ENCODE peak calls at places on chromosomes 6 and 20, in six cellular contexts. B, K, N, V, I and A are unnamed samples.

GRCh38 chr6:40887079-40887822 is 151.8 kb downstream of the UNC5CL start:
- DNase-seq in B (no peak), K (no peak), N (no peak), V (no peak), I (no peak), A (no peak)

GRCh38 chr6:167113935-167114910 is 8.7 kb upstream of the CCR6 start:
- DNase-seq in B (no peak), K (no peak), N (peak), V (no peak), I (no peak), A (no peak)

GRCh38 chr6:90350689-90351554 is 54.3 kb upstream of the BACH2 start:
- DNase-seq in B (no peak), K (no peak), N (no peak), V (no peak), I (peak), A (no peak)

GRCh38 chr6:43821101-43821886 is 51.3 kb downstream of the VEGFA start:
- DNase-seq in B (no peak), K (no peak), N (no peak), V (no peak), I (no peak), A (no peak)

GRCh38 chr20:61253640-61254511 is 1.8 kb downstream of the CDH4 start:
- DNase-seq in B (peak), K (no peak), N (no peak), V (no peak), I (no peak), A (no peak)

GRCh38 chr6:2763345-2763841 is 1.8 kb upstream of the WRNIP1 start:
- DNase-seq in B (no peak), K (peak), N (no peak), V (peak), I (no peak), A (no peak)

GRCh38 chr6:18386302-18386976 is 711 bp upstream of the RNF144B start:
- DNase-seq in B (no peak), K (peak), N (no peak), V (no peak), I (no peak), A (no peak)

GRCh38 chr6:150549007-150549406 is 50.7 kb upstream of the PLEKHG1 start:
- DNase-seq in B (no peak), K (no peak), N (no peak), V (no peak), I (no peak), A (no peak)

GRCh38 chr6:111843347-111844147 is 29.7 kb downstream of the FYN start:
- DNase-seq in B (no peak), K (no peak), N (no peak), V (no peak), I (peak), A (no peak)

GRCh38 chr20:40286991-40287531 is 402.0 kb downstream of the MAFB start:
- DNase-seq in B (no peak), K (peak), N (no peak), V (peak), I (peak), A (peak)

GRCh38 chr6:126919947-126920346 is 198.5 kb upstream of the RSPO3 start:
- DNase-seq in B (no peak), K (no peak), N (no peak), V (no peak), I (no peak), A (no peak)

DNA sequence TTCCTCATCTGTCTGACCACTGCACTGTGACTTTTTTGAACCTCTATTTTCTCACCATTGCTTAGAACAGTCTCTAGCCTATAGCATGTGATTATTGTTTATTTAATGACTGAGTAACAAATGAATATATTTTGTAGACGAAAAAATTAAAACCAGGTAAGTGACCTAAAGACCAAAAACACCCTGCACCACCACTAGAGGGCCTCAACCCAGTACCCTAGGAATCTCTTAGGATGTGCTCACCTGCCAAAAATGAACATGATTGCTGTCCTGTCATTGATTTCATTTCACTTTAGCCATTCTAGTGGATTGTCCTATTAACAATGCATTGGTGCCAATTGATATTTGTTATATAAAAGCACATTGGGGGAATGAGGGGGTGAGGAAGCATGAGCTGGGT is 199.1 kb downstream of the COL9A1 start:
- DNase-seq in B (no peak), K (no peak), N (no peak), V (no peak), I (no peak), A (no peak)
- TF ChIP-seq CTCF in B (peak), K (peak), N (no peak), V (no peak), I (no peak), A (peak)

DNA sequence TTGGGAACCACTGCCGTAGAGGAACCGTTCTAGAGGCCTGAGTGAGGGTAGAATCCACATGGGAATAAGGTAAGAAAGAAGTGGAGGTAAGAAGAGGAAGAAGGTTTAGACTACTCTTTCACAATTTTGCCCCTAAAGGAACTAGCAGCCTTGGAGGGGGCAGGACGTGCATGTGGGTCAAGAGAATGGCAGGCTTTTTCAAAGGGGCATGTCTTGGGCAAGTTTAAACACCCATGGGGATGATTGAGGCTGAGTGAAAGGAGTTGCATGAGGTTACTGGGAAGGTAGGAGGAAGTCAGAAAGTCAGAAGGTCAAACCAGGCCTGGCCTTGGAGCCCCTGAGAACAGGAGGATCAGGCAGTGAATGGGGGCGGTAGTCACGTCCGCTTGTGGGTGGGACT is 10.2 kb downstream of the ADA start:
- DNase-seq in B (no peak), K (no peak), N (no peak), V (no peak), I (no peak), A (no peak)
- TF ChIP-seq CTCF in B (no peak), K (no peak), N (no peak), V (no peak), I (no peak), A (no peak)

GRCh38 chr6:89148016-89148750 is 2.3 kb downstream of the PM20D2 start:
- DNase-seq in B (no peak), K (peak), N (no peak), V (no peak), I (no peak), A (no peak)

GRCh38 chr6:89145962-89146747 is at the start of gene PM20D2:
- DNase-seq in B (peak), K (peak), N (peak), V (peak), I (peak), A (no peak)

GRCh38 chr6:89144358-89145041 is 1.4 kb upstream of the PM20D2 start:
- DNase-seq in B (no peak), K (no peak), N (peak), V (no peak), I (no peak), A (no peak)

GRCh38 chr6:89146748-89147715 is 1.2 kb downstream of the PM20D2 start:
- DNase-seq in B (no peak), K (peak), N (no peak), V (no peak), I (peak), A (no peak)

DNA sequence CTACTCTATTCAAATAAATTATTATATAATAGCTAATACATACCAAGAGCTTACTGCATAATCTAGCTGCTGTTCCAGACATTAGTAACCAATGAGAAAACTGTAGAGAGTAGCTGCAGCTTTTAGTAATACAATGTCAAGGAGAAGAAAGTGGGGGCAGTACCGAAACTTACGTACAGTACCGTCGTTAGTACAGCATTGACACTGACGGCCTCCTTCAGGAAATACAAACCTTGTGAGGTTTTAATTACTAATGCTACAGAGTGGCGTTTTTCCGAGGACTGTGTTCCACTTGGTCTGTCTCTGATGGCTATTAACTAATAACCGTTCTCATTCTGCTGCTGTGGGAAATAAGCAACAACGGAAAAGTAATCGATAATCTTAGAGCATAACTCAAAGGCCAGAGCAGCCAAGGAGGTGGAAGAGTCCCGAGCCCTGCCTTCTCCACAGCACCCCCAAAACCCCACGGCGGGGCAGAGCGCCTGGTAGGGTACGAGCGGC is 344 bp upstream of the PM20D2 start:
- DNase-seq in B (no peak), K (no peak), N (peak), V (no peak), I (peak), A (no peak)
- TF ChIP-seq CTCF in B (no peak), K (no peak), N (no peak), V (no peak), I (no peak), A (no peak)

GRCh38 chr20:5989539-5989938 is 39.1 kb downstream of the MCM8 start:
- DNase-seq in B (no peak), K (no peak), N (no peak), V (no peak), I (no peak), A (no peak)
- TF ChIP-seq CTCF in B (no peak), K (no peak), N (no peak), V (no peak), I (no peak), A (no peak)

DNA sequence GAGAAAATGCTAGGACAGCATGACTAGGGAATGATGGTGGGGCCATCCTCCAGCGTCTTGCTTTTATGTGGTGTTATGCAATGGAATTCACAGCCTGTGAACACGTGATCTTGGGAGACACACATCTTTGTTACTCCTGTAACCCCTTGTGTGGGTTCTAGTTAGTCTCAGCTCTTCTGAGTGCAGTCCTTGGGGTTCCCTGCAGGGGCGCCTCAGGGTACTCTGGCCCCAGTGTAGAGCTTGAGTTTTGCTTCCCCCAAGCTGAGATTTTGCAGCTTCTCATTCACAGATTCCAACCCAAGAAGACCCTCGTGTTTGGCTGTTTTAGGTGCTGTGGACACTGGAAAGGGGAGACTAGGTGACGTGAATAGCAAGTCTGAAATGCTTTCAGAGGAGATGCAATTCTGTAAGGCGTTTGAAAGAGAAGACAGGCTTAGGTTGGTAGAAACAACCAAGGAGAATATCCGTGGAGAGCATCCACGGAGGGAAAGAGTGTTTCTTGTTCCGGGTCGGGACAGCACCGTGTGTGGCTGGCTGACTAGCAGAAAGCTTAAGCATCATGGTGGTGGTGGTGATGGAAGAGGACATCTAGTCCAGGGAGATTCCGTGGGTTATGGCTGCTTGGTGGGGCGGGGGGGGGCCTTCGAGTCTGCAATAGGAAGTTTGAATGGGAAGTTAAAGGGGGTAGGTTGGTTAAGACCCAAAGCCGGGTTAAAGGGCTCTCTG is 30.1 kb downstream of the DUSP22 start:
- DNase-seq in B (no peak), K (peak), N (no peak), V (peak), I (no peak), A (no peak)
- TF ChIP-seq CTCF in B (no peak), K (no peak), N (peak), V (no peak), I (no peak), A (no peak)

DNA sequence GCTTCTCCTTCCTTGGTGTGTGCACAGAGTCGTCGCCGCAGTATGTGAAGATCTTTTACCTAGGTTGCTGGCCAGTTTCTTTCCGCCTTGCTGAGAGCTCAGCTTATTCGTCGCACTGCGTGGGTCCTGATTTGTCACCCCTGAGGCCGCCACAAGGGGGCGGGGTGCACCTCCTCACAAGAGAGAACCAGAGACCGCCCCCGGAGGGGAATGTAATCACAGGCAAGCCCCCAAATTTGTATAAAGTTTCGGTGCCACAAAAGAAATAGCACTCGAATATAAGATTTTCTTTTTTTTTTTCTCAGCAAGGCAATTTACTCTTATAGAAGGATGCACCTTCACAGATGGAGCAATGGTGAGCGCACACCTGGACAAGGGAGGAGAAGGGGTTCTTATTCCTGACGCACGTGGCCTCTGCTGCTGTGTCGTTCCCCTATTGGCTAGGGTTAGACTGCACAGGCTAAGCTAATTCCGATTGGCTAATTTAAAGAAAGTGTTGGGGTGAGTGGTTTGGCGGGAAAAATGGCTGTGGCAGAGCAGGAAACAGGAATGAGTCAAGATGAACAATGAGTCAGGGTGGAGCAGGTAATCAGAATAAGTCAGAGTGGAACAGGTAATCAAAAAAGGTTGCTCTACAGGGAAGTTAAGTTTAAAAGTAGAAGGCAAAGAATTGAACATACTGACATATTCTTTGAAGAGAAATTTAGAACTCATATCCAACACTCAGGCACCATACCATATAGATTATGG is 19.5 kb downstream of the NCOA3 start:
- DNase-seq in B (no peak), K (no peak), N (no peak), V (no peak), I (no peak), A (no peak)
- TF ChIP-seq CTCF in B (peak), K (no peak), N (no peak), V (no peak), I (no peak), A (peak)